ENCODE peak calls at places on chromosome X, in five cellular contexts. One of them, this sample, is unnamed.

GRCh38 chrX:22742174-22742573 is 257.6 kb upstream of the DDX53 start:
- DNase-seq in sciatic nerve: no peak
- DNase-seq in caudate nucleus: no peak
- DNase-seq in K562: no peak
- DNase-seq in cerebellar cortex: no peak
- DNase-seq in this sample: no peak

GRCh38 chrX:39877919-39878318 is 219.8 kb downstream of the BCOR start:
- DNase-seq in sciatic nerve: no peak
- DNase-seq in cerebellar cortex: no peak
- DNase-seq in caudate nucleus: no peak
- DNase-seq in K562: no peak
- DNase-seq in this sample: no peak

GRCh38 chrX:38754102-38754790 is 47.0 kb upstream of the MID1IP1 start:
- DNase-seq in cerebellar cortex: peak; percentile 50
- DNase-seq in K562: peak; percentile 65
- DNase-seq in sciatic nerve: no peak
- DNase-seq in caudate nucleus: no peak
- DNase-seq in this sample: no peak

GRCh38 chrX:23904096-23904495 is 3.6 kb downstream of the APOO start:
- DNase-seq in K562: no peak
- DNase-seq in cerebellar cortex: no peak
- DNase-seq in caudate nucleus: no peak
- DNase-seq in sciatic nerve: no peak
- DNase-seq in this sample: no peak

GRCh38 chrX:39762266-39762841 is 335.4 kb downstream of the BCOR start:
- DNase-seq in K562: no peak
- DNase-seq in cerebellar cortex: no peak
- DNase-seq in caudate nucleus: no peak
- DNase-seq in sciatic nerve: no peak
- DNase-seq in this sample: no peak

GRCh38 chrX:78388663-78389062 is 61.3 kb upstream of the CYSLTR1 start:
- DNase-seq in caudate nucleus: no peak
- DNase-seq in K562: no peak
- DNase-seq in sciatic nerve: no peak
- DNase-seq in cerebellar cortex: no peak
- DNase-seq in this sample: no peak

GRCh38 chrX:120791013-120791643 is 84.5 kb downstream of the CT47B1 start:
- DNase-seq in sciatic nerve: peak; percentile 61
- DNase-seq in cerebellar cortex: no peak
- DNase-seq in K562: peak; percentile 8
- DNase-seq in caudate nucleus: peak; percentile 0
- DNase-seq in this sample: no peak

GRCh38 chrX:45715787-45716186 is 515.1 kb upstream of the DIPK2B start:
- DNase-seq in caudate nucleus: no peak
- DNase-seq in cerebellar cortex: no peak
- DNase-seq in K562: no peak
- DNase-seq in sciatic nerve: no peak
- DNase-seq in this sample: no peak

GRCh38 chrX:10600479-10600878 is 19.9 kb downstream of the MID1 start:
- DNase-seq in sciatic nerve: no peak
- DNase-seq in cerebellar cortex: no peak
- DNase-seq in K562: no peak
- DNase-seq in caudate nucleus: no peak
- DNase-seq in this sample: no peak

This sample was measured in substantia nigra.